ENCODE peak calls at places on chromosomes 16 and 17, in ten cellular contexts. W is CD8-positive, alpha-beta T cell; E is transverse colon; B is psoas muscle; H is right lobe of liver; C is endodermal cell; Z is thoracic aorta; G is testis; M is Peyer's patch; J is suprapubic skin. T is an unnamed sample.

GRCh38 chr17:14427914-14428639 is 127.2 kb downstream of the HS3ST3B1 start:
- DNase-seq in W (peak; percentile 52), E (peak; percentile 18), B (no peak), H (no peak), C (no peak), Z (no peak), G (no peak), M (peak; percentile 79), J (no peak), T (no peak)

GRCh38 chr17:16915752-16916556 is 56.0 kb downstream of the TNFRSF13B start:
- DNase-seq in W (no peak), E (peak; percentile 83), B (no peak), H (no peak), C (peak; percentile 96), Z (no peak), G (peak; percentile 33), M (peak; percentile 85), J (no peak), T (peak; percentile 57)

GRCh38 chr17:57455063-57455914 is 199.0 kb downstream of the MSI2 start:
- DNase-seq in W (peak; percentile 9), E (no peak), B (no peak), H (no peak), C (no peak), Z (no peak), G (peak; percentile 38), M (no peak), J (no peak), T (no peak)

GRCh38 chr16:59632266-59632855 is 898.2 kb upstream of the GOT2 start:
- DNase-seq in W (no peak), E (no peak), B (no peak), H (no peak), C (no peak), Z (no peak), G (peak; percentile 13), M (no peak), J (no peak), T (no peak)

GRCh38 chr17:28937044-28937729 is 14.1 kb downstream of the PHF12 start:
- DNase-seq in W (no peak), E (no peak), B (no peak), H (peak; percentile 76), C (peak; percentile 57), Z (no peak), G (no peak), M (no peak), J (no peak), T (no peak)

GRCh38 chr16:75584108-75584507 is 17.9 kb downstream of the GABARAPL2 start:
- DNase-seq in W (no peak), E (no peak), B (no peak), H (no peak), C (no peak), Z (no peak), G (no peak), M (no peak), J (peak; percentile 6), T (no peak)

GRCh38 chr16:54962045-54962444 is 31.4 kb downstream of the IRX5 start:
- DNase-seq in W (no peak), E (no peak), B (no peak), H (no peak), C (no peak), Z (no peak), G (no peak), M (no peak), J (no peak), T (no peak)

GRCh38 chr17:50079334-50080095 is 15.6 kb upstream of the PDK2 start:
- DNase-seq in W (no peak), E (peak; percentile 81), B (peak; percentile 77), H (no peak), C (peak; percentile 93), Z (no peak), G (no peak), M (peak; percentile 76), J (no peak), T (peak; percentile 83)

GRCh38 chr16:75432828-75433731 is at the start of gene CFDP1:
- DNase-seq in W (peak; percentile 91), E (peak; percentile 96), B (peak; percentile 98), H (peak; percentile 98), C (peak; percentile 98), Z (peak; percentile 85), G (peak; percentile 97), M (peak; percentile 98), J (peak; percentile 98), T (peak; percentile 98)

GRCh38 chr16:5036228-5037156 is 2.8 kb upstream of the NAGPA start:
- DNase-seq in W (no peak), E (no peak), B (peak; percentile 30), H (no peak), C (peak; percentile 81), Z (no peak), G (no peak), M (no peak), J (no peak), T (no peak)

GRCh38 chr16:53780051-53780450 is 76.1 kb downstream of the FTO start:
- DNase-seq in W (no peak), E (peak; percentile 42), B (no peak), H (no peak), C (no peak), Z (no peak), G (no peak), M (no peak), J (no peak), T (no peak)

GRCh38 chr17:8892338-8892690 is 24.8 kb upstream of the PIK3R6 start:
- DNase-seq in W (no peak), E (no peak), B (no peak), H (no peak), C (peak; percentile 48), Z (no peak), G (no peak), M (no peak), J (no peak), T (no peak)

DNA sequence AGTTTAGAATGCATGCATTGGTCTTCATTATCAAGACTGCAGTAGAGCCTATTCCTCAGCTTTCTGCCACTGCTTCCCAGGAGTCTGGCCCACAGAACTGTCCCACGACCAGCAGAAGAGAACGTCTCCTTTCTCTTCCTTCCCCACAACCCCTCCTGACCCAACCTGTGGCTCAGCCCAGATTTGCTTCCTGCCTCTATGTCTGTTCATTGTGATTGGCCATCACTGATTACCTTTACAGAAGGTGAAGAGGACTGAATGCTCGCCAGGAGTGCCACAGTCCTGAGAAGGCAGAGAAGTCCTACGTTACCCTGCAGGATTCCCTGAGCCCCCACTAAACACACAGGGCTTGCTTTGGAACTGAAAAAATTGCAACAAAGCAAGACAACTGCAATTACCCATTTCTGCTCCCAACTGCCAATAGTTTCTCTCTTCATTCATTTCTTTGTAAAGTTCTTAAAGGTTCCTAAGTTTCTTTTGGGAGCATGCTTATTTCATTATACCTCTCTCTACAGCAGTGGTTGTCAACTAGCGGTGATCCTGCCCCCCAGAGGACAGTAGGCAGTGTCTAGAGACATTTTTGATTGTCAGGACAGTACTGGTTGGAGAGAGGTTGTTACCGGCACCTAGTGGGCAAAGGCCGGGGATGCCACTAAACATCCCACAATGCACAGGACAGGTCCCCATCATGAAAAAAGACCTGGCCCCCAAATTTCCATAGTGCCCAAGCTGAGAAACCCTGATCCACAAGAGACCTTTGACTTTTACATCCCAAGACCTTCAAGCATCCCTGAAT is 4.5 kb upstream of the NAT9 start:
- DNase-seq in W (no peak), E (no peak), B (no peak), H (no peak), C (peak; percentile 85), Z (no peak), G (no peak), M (peak; percentile 62), J (no peak), T (no peak)
- H3K4me1 ChIP-seq in W (peaks cover 54% of the 10 kb centered on the region), E (peaks cover 5% of the 10 kb centered on the region), B (peaks cover 5% of the 10 kb centered on the region), H (no peaks in the 10 kb centered on the region), C (peaks cover 5% of the 10 kb centered on the region), Z (peaks cover 14% of the 10 kb centered on the region), G (peaks cover 7% of the 10 kb centered on the region), M (no peaks in the 10 kb centered on the region), J (peaks cover 29% of the 10 kb centered on the region), T (peaks cover 15% of the 10 kb centered on the region)

GRCh38 chr17:36703860-36704266 is 102.5 kb downstream of the MRM1 start:
- DNase-seq in W (peak; percentile 16), E (peak; percentile 32), B (peak; percentile 67), H (peak; percentile 51), C (peak; percentile 98), Z (no peak), G (peak; percentile 60), M (no peak), J (no peak), T (no peak)

GRCh38 chr17:36705651-36706436 is 104.5 kb downstream of the MRM1 start:
- DNase-seq in W (peak; percentile 13), E (peak; percentile 55), B (no peak), H (peak; percentile 54), C (peak; percentile 93), Z (no peak), G (peak; percentile 54), M (peak; percentile 68), J (no peak), T (no peak)

GRCh38 chr17:36707904-36708303 is 106.5 kb downstream of the MRM1 start:
- DNase-seq in W (no peak), E (no peak), B (no peak), H (no peak), C (no peak), Z (no peak), G (no peak), M (no peak), J (no peak), T (no peak)

GRCh38 chr17:36706437-36706731 is 105.0 kb downstream of the MRM1 start:
- DNase-seq in W (no peak), E (no peak), B (no peak), H (no peak), C (no peak), Z (no peak), G (no peak), M (no peak), J (no peak), T (no peak)
- TF ChIP-seq CTCF in W (peak; percentile 6), E (no peak), B (no peak), H (no peak), C (no peak), Z (no peak), G (no peak), M (no peak), J (no peak), T (no peak)

GRCh38 chr16:88768041-88768876 is 16.8 kb downstream of the PIEZO1 start:
- DNase-seq in W (no peak), E (peak; percentile 60), B (no peak), H (peak; percentile 81), C (no peak), Z (no peak), G (no peak), M (no peak), J (no peak), T (peak; percentile 48)
- H3K4me1 ChIP-seq in W (peaks cover 39% of the 10 kb centered on the region), E (peaks cover 51% of the 10 kb centered on the region), B (peaks cover 10% of the 10 kb centered on the region), H (peaks cover under 1% of the 10 kb centered on the region), C (peaks cover 30% of the 10 kb centered on the region), Z (peaks cover 48% of the 10 kb centered on the region), G (peaks cover 34% of the 10 kb centered on the region), M (peaks cover 9% of the 10 kb centered on the region), J (peaks cover 90% of the 10 kb centered on the region), T (peaks cover 56% of the 10 kb centered on the region)

DNA sequence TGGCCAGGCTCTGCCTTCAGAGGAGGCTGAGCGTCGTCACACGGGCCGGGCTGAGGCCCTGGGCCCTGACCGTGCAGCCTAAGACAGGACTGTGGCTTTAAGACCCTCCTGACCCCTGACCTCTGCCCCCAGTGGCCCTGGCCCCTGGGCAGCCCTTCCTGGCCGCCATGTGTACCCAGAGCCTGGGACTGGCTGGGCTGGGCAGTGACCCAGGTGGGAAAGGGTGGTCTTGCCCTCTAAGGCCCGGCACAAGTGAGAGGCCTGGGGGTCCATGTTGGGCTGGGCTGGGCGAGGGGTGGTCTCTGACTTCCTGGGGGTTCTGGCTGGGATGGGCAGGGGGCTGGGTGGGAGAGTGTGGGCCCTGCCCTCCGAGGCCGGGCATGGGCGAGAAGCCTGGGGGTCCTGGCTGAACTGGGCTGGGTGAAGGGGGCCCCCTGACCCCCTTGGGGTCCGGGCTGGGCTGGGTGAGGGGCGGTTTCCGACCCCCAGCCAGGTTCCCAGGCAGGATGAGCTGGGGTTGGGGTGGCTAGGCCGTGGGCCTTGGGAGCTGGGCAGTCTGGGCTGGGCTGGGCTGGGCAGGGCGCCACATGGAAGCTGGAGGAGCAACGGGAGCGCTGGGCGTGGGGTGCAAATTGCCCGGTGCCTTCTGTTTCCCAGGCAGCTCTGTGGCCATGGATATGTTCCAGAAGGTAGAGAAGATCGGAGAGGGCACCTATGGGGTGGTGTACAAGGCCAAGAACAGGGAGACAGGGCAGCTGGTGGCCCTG is at the start of gene CDK3:
- DNase-seq in W (no peak), E (peak; percentile 76), B (peak; percentile 43), H (no peak), C (no peak), Z (no peak), G (no peak), M (no peak), J (no peak), T (no peak)
- TF ChIP-seq CTCF in W (no peak), E (peak; percentile 9), B (peak; percentile 1), H (peak; percentile 17), C (no peak), Z (no peak), G (no peak), M (no peak), J (no peak), T (no peak)